ENCODE peak calls at places on chromosomes 13 and 19, in eight cellular contexts. D is tibial nerve; U is AG04450; X is CD4-positive, alpha-beta T cell; J is GM23248; H is SJSA1; R is Peyer's patch; I is CD8-positive, alpha-beta T cell. K is an unnamed sample.

GRCh38 chr13:94157705-94158218 is 321.7 kb downstream of the DCT start:
- DNase-seq in H (no peak), R (no peak), I (no peak), X (no peak), U (no peak), D (peak), J (no peak), K (no peak)

GRCh38 chr19:660793-661426 is 2.1 kb downstream of the RNF126 start:
- DNase-seq in U (no peak), H (no peak), J (no peak), R (peak), D (no peak), I (no peak), X (no peak), K (no peak)

GRCh38 chr19:41886761-41887710 is 4.1 kb downstream of the ARHGEF1 start:
- DNase-seq in H (no peak), R (peak), X (peak), U (no peak), J (no peak), D (no peak), I (peak), K (no peak)

GRCh38 chr13:46288570-46289259 is 77.0 kb downstream of the LRRC63 start:
- DNase-seq in X (no peak), U (no peak), H (no peak), R (no peak), D (no peak), J (peak), I (no peak), K (no peak)

GRCh38 chr19:35114656-35115537 is 726 bp upstream of the FXYD3 start:
- DNase-seq in X (peak), U (no peak), D (peak), I (peak), R (peak), J (peak), H (no peak), K (no peak)

GRCh38 chr19:39325778-39326680 is 5.4 kb upstream of the LRFN1 start:
- DNase-seq in U (no peak), H (no peak), J (peak), R (no peak), X (no peak), I (no peak), D (no peak), K (no peak)

GRCh38 chr13:66984241-66984640 is 245.9 kb downstream of the PCDH9 start:
- DNase-seq in U (no peak), I (no peak), J (no peak), R (no peak), H (no peak), D (no peak), X (no peak), K (no peak)

GRCh38 chr19:47507031-47507430 is 7.8 kb downstream of the NAPA start:
- DNase-seq in J (no peak), X (no peak), I (no peak), D (no peak), R (no peak), H (no peak), U (no peak), K (no peak)

GRCh38 chr13:53781941-53782340 is 753.3 kb downstream of the OLFM4 start:
- DNase-seq in H (no peak), D (no peak), U (no peak), J (no peak), R (no peak), I (no peak), X (no peak), K (no peak)

GRCh38 chr13:48028066-48028465 is 9.5 kb upstream of the NUDT15 start:
- DNase-seq in I (no peak), D (no peak), R (no peak), H (no peak), J (no peak), U (no peak), X (no peak), K (no peak)

GRCh38 chr19:16281743-16282142 is 42.9 kb upstream of the KLF2 start:
- DNase-seq in X (no peak), J (no peak), I (no peak), D (no peak), H (no peak), U (no peak), R (no peak), K (no peak)
- H3K27ac ChIP-seq in X (no peak), J (no peak), I (no peak), D (no peak), H (no peak), U (no peak), R (no peak), K (no peak)

DNA sequence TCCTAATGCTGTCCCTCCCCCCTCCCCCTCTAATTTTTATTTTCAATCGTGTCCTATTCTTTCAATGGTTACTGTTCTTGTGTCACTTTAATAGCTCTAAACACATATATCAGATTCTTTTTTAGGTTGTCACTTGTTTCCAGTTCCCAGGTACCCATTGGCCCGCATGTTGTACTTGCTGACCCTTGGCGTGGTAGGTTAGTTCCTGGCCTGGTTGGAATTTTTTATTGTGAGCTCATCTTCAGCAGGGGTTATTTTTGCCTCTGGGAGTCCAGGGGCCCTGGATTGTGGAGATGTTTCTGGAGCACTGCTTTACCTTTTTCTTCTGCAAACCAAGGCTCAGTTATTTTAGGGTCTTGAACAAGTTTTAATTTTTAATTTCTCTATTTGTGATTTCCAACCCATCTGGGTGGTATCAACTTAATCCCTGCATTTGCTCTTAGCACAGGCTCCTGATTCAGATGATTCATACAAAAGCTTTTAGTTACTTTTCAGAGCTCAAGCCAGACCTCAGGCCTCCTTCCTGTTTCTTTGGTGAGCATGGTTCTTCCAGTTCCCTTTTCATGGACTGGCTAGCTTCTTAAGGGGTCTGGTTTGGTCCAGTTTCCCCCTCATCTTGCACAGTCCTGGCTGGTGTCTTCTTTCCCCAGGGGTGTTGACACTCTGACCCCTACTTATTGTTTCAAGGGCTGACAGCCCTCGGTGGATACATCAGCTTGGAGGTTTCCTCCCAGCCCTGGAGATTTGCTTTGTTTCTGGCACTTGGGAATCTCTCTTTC is 220.5 kb downstream of the TM9SF2 start:
- DNase-seq in R (no peak), J (no peak), U (no peak), D (no peak), H (no peak), X (no peak), I (no peak), K (no peak)
- H3K27ac ChIP-seq in R (no peak), J (no peak), U (no peak), D (no peak), H (no peak), X (no peak), I (no peak), K (no peak)

DNA sequence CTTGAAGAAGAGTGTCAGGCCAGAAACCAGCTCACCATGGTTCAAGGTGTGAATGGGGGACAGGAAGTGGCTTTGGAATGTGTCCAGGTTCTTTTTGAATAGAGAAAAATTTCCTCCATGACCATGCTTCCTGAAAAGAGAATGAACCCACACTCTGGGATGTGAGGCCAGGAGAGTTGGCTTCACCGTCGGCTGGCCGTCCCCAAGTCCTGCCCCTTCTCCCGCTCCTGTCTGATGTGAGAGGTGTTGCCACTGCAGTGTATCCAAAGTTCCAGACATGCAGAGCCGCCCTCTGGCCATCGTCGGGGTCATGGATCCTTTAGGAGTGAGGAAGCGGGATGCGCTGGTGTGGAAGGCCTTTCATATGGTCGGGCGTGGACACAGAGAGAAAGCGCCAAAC is 101.2 kb downstream of the COL4A2 start:
- DNase-seq in X (no peak), R (no peak), D (no peak), I (no peak), J (no peak), H (peak), U (no peak), K (no peak)
- H3K27ac ChIP-seq in X (no peak), R (peak), D (peak), I (no peak), J (no peak), H (peak), U (no peak), K (no peak)

DNA sequence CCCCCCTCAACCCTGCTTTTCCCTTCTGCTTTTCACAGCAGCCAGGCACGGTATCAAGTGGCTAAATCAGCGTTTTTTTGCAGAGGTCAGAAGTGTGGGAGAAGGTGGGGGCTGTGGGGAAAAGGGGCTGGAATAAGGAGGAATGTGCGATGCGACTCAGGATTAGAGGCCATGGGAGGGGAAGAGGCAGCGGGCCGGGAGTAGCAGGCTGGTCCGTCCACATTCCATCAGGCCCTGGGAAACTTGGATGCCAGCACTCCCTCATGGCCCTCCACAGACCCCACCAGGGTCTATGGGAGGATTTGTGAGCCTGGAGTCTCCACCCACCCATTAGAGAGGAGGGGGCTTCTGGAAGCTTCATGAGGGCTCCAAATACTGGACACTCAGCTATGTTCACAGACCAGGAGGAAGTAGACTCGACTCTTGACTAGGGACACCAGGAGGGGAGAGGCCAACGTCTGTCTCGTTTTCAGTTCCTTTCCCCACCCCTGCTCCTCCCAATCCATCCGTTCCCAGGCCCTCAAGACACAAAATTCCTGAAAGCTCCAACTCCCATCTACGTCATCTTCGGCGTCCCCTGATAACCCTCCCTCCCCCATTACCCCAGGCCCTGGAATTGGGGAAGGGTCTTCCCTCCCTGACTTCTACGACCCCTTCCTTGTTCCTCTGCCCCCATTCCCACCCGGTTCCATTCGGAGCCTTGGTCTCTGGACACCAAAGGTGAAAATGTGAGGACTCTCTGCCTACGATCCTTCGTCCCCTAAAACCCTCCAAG is 3.3 kb upstream of the KCNC3 start:
- DNase-seq in R (no peak), U (no peak), J (no peak), I (no peak), D (no peak), X (no peak), H (no peak), K (no peak)
- H3K27ac ChIP-seq in R (peak), U (no peak), J (no peak), I (no peak), D (peak), X (no peak), H (no peak), K (no peak)

GRCh38 chr13:31851201-31851600 is 111.9 kb downstream of the RXFP2 start:
- DNase-seq in I (no peak), D (no peak), R (no peak), X (no peak), J (no peak), H (no peak), U (no peak), K (no peak)

GRCh38 chr13:31848621-31849020 is 109.3 kb downstream of the RXFP2 start:
- DNase-seq in H (no peak), D (no peak), I (no peak), U (no peak), X (no peak), J (no peak), R (no peak), K (no peak)

GRCh38 chr13:31846182-31846938 is 107.0 kb downstream of the RXFP2 start:
- DNase-seq in U (peak), R (peak), D (peak), H (peak), X (peak), I (peak), J (peak), K (peak)

GRCh38 chr13:31850041-31850440 is 110.7 kb downstream of the RXFP2 start:
- DNase-seq in R (no peak), I (no peak), H (no peak), J (no peak), U (no peak), D (no peak), X (no peak), K (no peak)

GRCh38 chr13:31846984-31847752 is 107.8 kb downstream of the RXFP2 start:
- DNase-seq in D (no peak), R (no peak), U (no peak), I (no peak), H (no peak), X (no peak), J (peak), K (no peak)
- H3K27ac ChIP-seq in D (peak), R (peak), U (no peak), I (no peak), H (no peak), X (no peak), J (no peak), K (no peak)

GRCh38 chr13:30216111-30216510 is 91.2 kb downstream of the KATNAL1 start:
- DNase-seq in R (no peak), D (no peak), I (no peak), U (no peak), X (no peak), J (no peak), H (no peak), K (no peak)
- H3K27ac ChIP-seq in R (no peak), D (no peak), I (no peak), U (no peak), X (no peak), J (no peak), H (no peak), K (no peak)

K was measured in keratinocyte.